ENCODE peak calls at places on chromosomes 12 and 14, in five cellular contexts. M is cardiac muscle cell, Q is fibroblast of the aortic adventitia, L is SK-N-SH, D is right cardiac atrium. Y is an unnamed sample.

GRCh38 chr12:75444444-75445136 is 36.0 kb upstream of the GLIPR1 start:
- DNase-seq in M (peak), Q (peak), L (no peak), D (no peak), Y (no peak)

GRCh38 chr12:99097170-99097569 is 452.1 kb downstream of the APAF1 start:
- DNase-seq in L (no peak), D (no peak), Q (no peak), M (no peak), Y (no peak)

GRCh38 chr14:60807971-60808370 is 73.4 kb downstream of the MNAT1 start:
- DNase-seq in D (no peak), M (no peak), L (no peak), Q (no peak), Y (no peak)

GRCh38 chr14:44960146-44960545 is 1.6 kb downstream of the KLHL28 start:
- DNase-seq in D (no peak), L (no peak), Q (peak), M (no peak), Y (no peak)

GRCh38 chr14:91413547-91414474 is 3.8 kb downstream of the CCDC88C start:
- DNase-seq in D (no peak), M (no peak), Q (no peak), L (no peak), Y (no peak)

GRCh38 chr12:70044170-70044569 is 199.1 kb upstream of the CNOT2 start:
- DNase-seq in L (no peak), Q (peak), D (no peak), M (no peak), Y (no peak)

GRCh38 chr12:1457901-1458300 is 136.5 kb downstream of the FBXL14 start:
- DNase-seq in D (no peak), Q (peak), M (no peak), L (no peak), Y (peak)

GRCh38 chr14:92224348-92224954 is 98.5 kb upstream of the SLC24A4 start:
- DNase-seq in L (no peak), D (no peak), M (no peak), Q (no peak), Y (no peak)

GRCh38 chr12:65960820-65961691 is 136.8 kb downstream of the HMGA2 start:
- DNase-seq in D (no peak), L (no peak), M (no peak), Q (no peak), Y (peak)

GRCh38 chr12:63298386-63298930 is 147.5 kb upstream of the AVPR1A start:
- DNase-seq in Q (no peak), M (no peak), L (no peak), D (no peak), Y (no peak)

GRCh38 chr12:14884458-14884878 is 1.2 kb downstream of the MGP start:
- DNase-seq in D (peak), L (peak), Q (peak), M (peak), Y (peak)

GRCh38 chr14:77421241-77421640 is 2.1 kb downstream of the NOXRED1 start:
- DNase-seq in L (no peak), D (no peak), Q (no peak), M (no peak), Y (no peak)

GRCh38 chr14:89575386-89576061 is 158.5 kb upstream of the FOXN3 start:
- DNase-seq in M (no peak), L (no peak), Q (no peak), D (no peak), Y (no peak)

GRCh38 chr12:79988368-79988767 is 53.5 kb upstream of the PPP1R12A start:
- DNase-seq in L (no peak), Q (peak), D (no peak), M (no peak), Y (no peak)

GRCh38 chr12:15987696-15988095 is 76.6 kb downstream of the DERA start:
- DNase-seq in L (no peak), D (peak), M (no peak), Q (no peak), Y (no peak)

GRCh38 chr14:25122188-25122587 is 72.2 kb upstream of the STXBP6 start:
- DNase-seq in M (no peak), Q (no peak), D (no peak), L (no peak), Y (no peak)

GRCh38 chr12:46888568-46888967 is 62.8 kb upstream of the SLC38A4 start:
- DNase-seq in Q (no peak), M (no peak), L (no peak), D (no peak), Y (no peak)

GRCh38 chr12:121992059-121992879 is 29.4 kb upstream of the BCL7A start:
- DNase-seq in Q (peak), M (peak), D (peak), L (no peak), Y (peak)

GRCh38 chr12:4849946-4850345 is 59.8 kb upstream of the KCNA1 start:
- DNase-seq in L (no peak), D (no peak), M (no peak), Q (no peak), Y (no peak)

GRCh38 chr14:80637726-80638619 is 303.6 kb downstream of the CEP128 start:
- DNase-seq in M (no peak), L (no peak), D (no peak), Q (no peak), Y (no peak)

GRCh38 chr12:62435337-62436163 is 31.1 kb upstream of the MON2 start:
- DNase-seq in D (peak), Q (peak), M (peak), L (peak), Y (peak)

GRCh38 chr14:104120281-104120741 is 18.1 kb upstream of the KIF26A start:
- DNase-seq in D (peak), L (no peak), Q (no peak), M (no peak), Y (no peak)

GRCh38 chr14:21226467-21226866 is 42.8 kb downstream of the HNRNPC start:
- DNase-seq in Q (no peak), D (no peak), L (no peak), M (no peak), Y (no peak)

GRCh38 chr14:64942531-64943111 is at the start of gene GPX2:
- DNase-seq in M (no peak), D (no peak), Q (no peak), L (no peak), Y (no peak)

GRCh38 chr14:31527546-31527945 is 33.7 kb upstream of the NUBPL start:
- DNase-seq in L (no peak), Q (no peak), M (no peak), D (no peak), Y (no peak)

GRCh38 chr12:78018939-78019338 is 188.2 kb downstream of the NAV3 start:
- DNase-seq in L (no peak), Q (peak), D (no peak), M (no peak), Y (no peak)

GRCh38 chr14:52399886-52400599 is 85.9 kb downstream of the PTGER2 start:
- DNase-seq in M (peak), Q (peak), D (no peak), L (no peak), Y (no peak)

GRCh38 chr14:39097159-39097558 is 5.9 kb downstream of the SEC23A start:
- DNase-seq in Q (peak), D (no peak), M (peak), L (no peak), Y (no peak)

GRCh38 chr12:131056626-131057025 is 102.9 kb downstream of the ADGRD1 start:
- DNase-seq in M (no peak), Q (no peak), D (no peak), L (no peak), Y (no peak)

GRCh38 chr12:109892165-109892715 is 7.8 kb upstream of the TCHP start:
- DNase-seq in Q (no peak), M (no peak), D (no peak), L (no peak), Y (no peak)

GRCh38 chr12:1099158-1099557 is 108.1 kb downstream of the ERC1 start:
- DNase-seq in L (no peak), Q (no peak), D (no peak), M (no peak), Y (no peak)

GRCh38 chr12:96986883-96987523 is 79.9 kb downstream of the NEDD1 start:
- DNase-seq in Q (peak), D (no peak), L (peak), M (peak), Y (peak)

GRCh38 chr14:92356677-92357076 is 33.7 kb downstream of the SLC24A4 start:
- DNase-seq in Q (no peak), L (no peak), D (no peak), M (no peak), Y (no peak)

GRCh38 chr14:59292028-59292427 is 103.6 kb downstream of the DAAM1 start:
- DNase-seq in M (no peak), L (no peak), D (no peak), Q (no peak), Y (no peak)

GRCh38 chr14:94113908-94114588 is 3.5 kb downstream of the IFI27 start:
- DNase-seq in D (no peak), L (no peak), M (no peak), Q (peak), Y (no peak)

GRCh38 chr12:47193066-47193465 is 113.3 kb upstream of the AMIGO2 start:
- DNase-seq in M (no peak), Q (no peak), L (no peak), D (no peak), Y (no peak)

GRCh38 chr12:82874935-82875334 is 188.2 kb downstream of the TMTC2 start:
- DNase-seq in L (no peak), M (no peak), D (no peak), Q (peak), Y (no peak)

GRCh38 chr12:25684070-25684469 is 131.0 kb upstream of the LMNTD1 start:
- DNase-seq in D (no peak), M (no peak), Q (no peak), L (no peak), Y (no peak)

GRCh38 chr12:25677180-25677937 is 124.3 kb upstream of the LMNTD1 start:
- DNase-seq in D (no peak), L (no peak), Q (no peak), M (no peak), Y (no peak)

GRCh38 chr12:25682421-25682820 is 129.3 kb upstream of the LMNTD1 start:
- DNase-seq in Q (peak), L (no peak), M (no peak), D (no peak), Y (no peak)

GRCh38 chr12:25686351-25686750 is 133.3 kb upstream of the LMNTD1 start:
- DNase-seq in Q (no peak), M (no peak), L (no peak), D (no peak), Y (no peak)

DNA sequence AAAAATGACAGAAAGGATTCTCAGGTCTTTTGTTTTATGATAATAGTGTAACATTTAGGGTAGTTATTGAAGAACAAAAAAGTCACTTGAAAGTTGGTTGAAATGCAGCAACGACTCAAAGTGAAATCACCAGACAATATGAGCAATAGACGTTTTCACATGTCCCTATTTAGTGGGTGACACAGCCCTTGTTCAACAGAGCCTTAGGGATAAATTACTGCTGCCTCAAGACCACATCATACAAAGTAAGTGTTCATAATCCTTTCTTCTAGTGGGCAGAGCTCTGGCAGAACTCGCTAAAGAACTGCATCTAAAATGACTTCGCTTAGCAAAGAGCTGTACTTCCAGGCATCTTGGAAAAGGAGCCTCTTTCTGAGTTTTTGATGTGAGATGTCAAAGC is 128.5 kb upstream of the LMNTD1 start:
- DNase-seq in M (no peak), D (no peak), Q (no peak), L (no peak), Y (no peak)
- H3K4me3 ChIP-seq in M (no peak), D (no peak), Q (no peak), L (no peak), Y (no peak)

DNA sequence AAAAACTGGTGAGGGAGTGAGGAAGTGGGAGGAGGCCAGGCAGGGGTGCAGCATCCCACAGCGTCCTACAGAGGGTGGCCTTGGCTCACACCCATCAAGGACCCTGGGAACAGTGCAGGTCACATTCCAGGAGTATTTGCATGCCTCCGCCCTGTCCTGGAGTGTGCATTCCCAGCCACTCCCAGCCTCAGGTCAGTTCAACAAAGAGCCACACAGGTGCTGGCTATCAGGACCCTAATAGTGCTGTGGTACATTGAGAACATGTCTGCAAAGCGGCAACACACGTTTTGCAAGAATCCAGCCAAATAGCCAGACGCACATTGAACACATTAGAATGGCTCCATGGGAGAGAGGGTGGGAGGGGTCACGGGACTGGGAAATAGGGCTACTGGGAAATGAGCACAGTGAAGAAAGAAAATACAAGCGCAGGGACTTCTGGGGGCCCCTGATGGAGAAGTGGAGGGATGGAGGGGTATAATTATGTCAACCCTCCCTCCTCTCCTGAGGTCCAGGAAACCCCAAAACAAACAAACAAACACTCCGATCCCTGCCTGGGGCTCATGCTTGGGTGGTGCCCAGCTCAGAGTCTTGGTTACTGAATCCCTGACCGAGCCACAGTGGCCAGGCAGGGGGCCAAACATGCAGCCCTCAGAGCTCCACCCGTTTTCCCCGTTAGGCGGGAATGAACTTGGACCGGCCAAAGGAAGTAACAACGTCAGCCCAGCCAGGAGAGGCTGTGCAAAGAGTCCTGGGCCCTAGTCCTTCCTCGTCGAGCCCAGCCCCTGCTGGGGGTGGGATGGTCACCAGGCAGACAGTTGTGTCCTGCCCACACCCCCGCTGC is 36.4 kb downstream of the CMKLR1 start:
- DNase-seq in Q (peak), L (peak), D (peak), M (no peak), Y (peak)
- H3K4me3 ChIP-seq in Q (no peak), L (no peak), D (no peak), M (no peak), Y (no peak)

GRCh38 chr14:54221432-54221803 is 175.4 kb upstream of the CDKN3 start:
- DNase-seq in M (no peak), L (no peak), Q (no peak), D (no peak), Y (no peak)

GRCh38 chr14:54221971-54222370 is 174.8 kb upstream of the CDKN3 start:
- DNase-seq in Q (no peak), M (no peak), L (no peak), D (no peak), Y (no peak)

GRCh38 chr14:54220697-54221431 is 175.9 kb upstream of the CDKN3 start:
- DNase-seq in Q (no peak), L (peak), D (no peak), M (no peak), Y (no peak)

GRCh38 chr14:54219281-54220121 is 177.3 kb upstream of the CDKN3 start:
- DNase-seq in M (peak), D (no peak), L (peak), Q (no peak), Y (no peak)

GRCh38 chr14:54220122-54220691 is 176.6 kb upstream of the CDKN3 start:
- DNase-seq in M (peak), D (peak), L (peak), Q (no peak), Y (no peak)
- H3K4me3 ChIP-seq in M (peak), D (peak), L (no peak), Q (peak), Y (no peak)

GRCh38 chr14:23364164-23364571 is 804 bp downstream of the EFS start:
- DNase-seq in D (peak), L (peak), Q (no peak), M (no peak), Y (no peak)
- H3K4me3 ChIP-seq in D (peak), L (no peak), Q (peak), M (peak), Y (peak)

GRCh38 chr12:92394895-92395294 is 249.2 kb upstream of the BTG1 start:
- DNase-seq in M (no peak), Q (no peak), L (no peak), D (no peak), Y (no peak)

GRCh38 chr12:92398565-92399309 is 253.1 kb upstream of the BTG1 start:
- DNase-seq in D (no peak), M (no peak), L (no peak), Q (no peak), Y (no peak)

GRCh38 chr12:92396647-92397258 is 251.1 kb upstream of the BTG1 start:
- DNase-seq in D (no peak), L (no peak), Q (peak), M (no peak), Y (no peak)

GRCh38 chr12:92393504-92393903 is 247.9 kb upstream of the BTG1 start:
- DNase-seq in D (no peak), Q (no peak), L (no peak), M (no peak), Y (no peak)

DNA sequence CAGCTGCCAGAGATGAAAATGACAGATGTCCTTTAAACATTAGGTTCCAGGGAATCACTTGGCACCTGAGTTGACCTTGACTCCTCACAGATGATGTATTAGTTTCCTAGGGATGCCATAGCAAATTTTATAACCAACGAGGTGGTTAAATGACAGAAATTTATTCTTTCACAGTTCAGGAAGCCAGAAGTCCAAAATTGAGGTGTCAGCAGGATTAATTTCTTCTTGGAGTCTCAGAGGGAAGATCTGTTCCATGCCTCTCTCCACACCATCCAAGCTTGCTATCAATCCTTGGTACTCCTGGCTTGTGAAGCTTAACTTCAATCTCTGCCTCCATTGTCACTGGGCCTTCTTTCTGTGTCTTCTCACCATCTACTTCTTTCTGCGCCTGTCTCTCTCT is 249.7 kb upstream of the BTG1 start:
- DNase-seq in D (no peak), L (no peak), M (no peak), Q (no peak), Y (no peak)
- H3K4me3 ChIP-seq in D (no peak), L (no peak), M (no peak), Q (no peak), Y (no peak)

GRCh38 chr12:114403044-114403689 is 2.8 kb downstream of the TBX5 start:
- DNase-seq in Q (no peak), L (peak), D (peak), M (peak), Y (no peak)
- H3K4me3 ChIP-seq in Q (no peak), L (peak), D (peak), M (peak), Y (no peak)

DNA sequence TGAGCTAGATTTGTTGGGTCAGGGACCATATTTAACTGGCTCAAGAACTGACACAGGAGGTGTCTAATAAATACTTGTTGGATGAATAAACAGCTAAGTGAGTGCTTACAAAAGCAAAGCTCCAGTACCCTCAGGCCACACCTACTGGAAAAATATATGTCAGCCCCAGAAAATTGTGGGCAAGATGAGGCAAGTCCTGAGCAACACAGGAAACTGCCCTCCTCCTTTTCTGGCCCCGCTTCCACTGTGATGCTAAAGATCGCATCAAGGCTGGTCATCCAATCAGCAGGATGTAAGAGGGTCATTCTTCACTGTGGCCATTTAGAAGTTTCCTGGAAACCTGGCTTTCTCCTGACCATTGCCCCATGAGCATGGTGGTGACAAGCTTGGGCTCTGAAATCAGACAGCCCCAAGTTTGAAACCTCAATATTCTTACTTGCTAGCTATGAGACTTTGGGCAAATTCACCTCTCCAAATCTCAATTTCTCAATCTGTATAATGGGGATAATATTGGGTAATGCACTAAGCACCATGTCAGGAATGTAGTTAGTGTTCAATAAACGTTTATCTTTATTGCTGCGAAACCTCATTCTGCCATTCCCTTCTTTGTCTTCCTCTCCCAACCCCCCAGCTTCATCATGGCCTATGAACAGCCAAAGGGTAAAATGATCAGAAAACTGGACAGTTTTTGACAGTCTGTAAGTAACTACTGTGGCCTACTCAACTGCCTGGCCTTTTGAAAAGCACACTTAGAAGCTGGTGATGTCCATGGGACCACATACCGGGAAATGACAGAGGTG is 139.3 kb upstream of the PZP start:
- DNase-seq in D (no peak), L (no peak), M (no peak), Q (peak), Y (no peak)
- H3K4me3 ChIP-seq in D (no peak), L (no peak), M (no peak), Q (no peak), Y (no peak)

GRCh38 chr12:19527876-19528275 is 88.6 kb downstream of the AEBP2 start:
- DNase-seq in M (peak), Q (no peak), L (no peak), D (no peak), Y (no peak)
- H3K4me3 ChIP-seq in M (no peak), Q (no peak), L (no peak), D (no peak), Y (no peak)

GRCh38 chr12:112978163-112979081 is at the start of gene OAS2:
- DNase-seq in Q (peak), M (peak), D (peak), L (no peak), Y (no peak)

GRCh38 chr12:112977641-112978040 is 678 bp upstream of the OAS2 start:
- DNase-seq in L (no peak), D (peak), M (no peak), Q (no peak), Y (no peak)

GRCh38 chr12:112977139-112977538 is 1.2 kb upstream of the OAS2 start:
- DNase-seq in D (no peak), Q (no peak), M (no peak), L (no peak), Y (no peak)

GRCh38 chr12:112980491-112981158 is 2.3 kb downstream of the OAS2 start:
- DNase-seq in Q (no peak), L (no peak), M (no peak), D (no peak), Y (no peak)

GRCh38 chr12:112979281-112979680 is 962 bp downstream of the OAS2 start:
- DNase-seq in L (no peak), Q (no peak), D (peak), M (no peak), Y (no peak)
- H3K4me3 ChIP-seq in L (no peak), Q (no peak), D (peak), M (no peak), Y (no peak)

Y was measured in astrocyte of the cerebellum.